ENCODE peak calls at places on chromosomes 1 and 21, in four cellular contexts. K is MM.1S, I is keratinocyte, D is endothelial cell of umbilical vein. N is an unnamed sample.

GRCh38 chr21:17802568-17802967 is 16.6 kb downstream of the C21orf91 start:
- DNase-seq in K (no peak), I (no peak), D (no peak), N (no peak)

GRCh38 chr1:30697977-30698376 is 25.4 kb downstream of the MATN1 start:
- DNase-seq in I (peak; percentile 73), K (no peak), D (no peak), N (no peak)

GRCh38 chr1:7784492-7785071 is 491 bp downstream of the PER3 start:
- DNase-seq in K (no peak), I (no peak), D (no peak), N (no peak)

GRCh38 chr1:184002071-184002470 is 35.5 kb downstream of the COLGALT2 start:
- DNase-seq in K (no peak), I (peak; percentile 17), D (peak; percentile 79), N (peak; percentile 78)

GRCh38 chr1:58922302-58923089 is 138.6 kb upstream of the JUN start:
- DNase-seq in K (peak; percentile 70), D (no peak), I (peak; percentile 96), N (peak; percentile 28)

GRCh38 chr1:932776-933602 is 9.3 kb downstream of the SAMD11 start:
- DNase-seq in I (no peak), K (no peak), D (no peak), N (peak; percentile 75)

GRCh38 chr1:162314226-162314625 is 62.4 kb downstream of the SPATA46 start:
- DNase-seq in I (no peak), K (no peak), D (no peak), N (no peak)

GRCh38 chr1:33616780-33617179 is 144.3 kb downstream of the ZSCAN20 start:
- DNase-seq in D (no peak), K (no peak), I (no peak), N (no peak)

GRCh38 chr1:61612600-61612999 is 112.3 kb downstream of the TM2D1 start:
- DNase-seq in D (no peak), I (no peak), K (no peak), N (no peak)

GRCh38 chr1:71106658-71107322 is 26.0 kb upstream of the ZRANB2 start:
- DNase-seq in I (no peak), D (peak; percentile 2), K (no peak), N (no peak)

GRCh38 chr1:56524263-56524662 is 55.1 kb downstream of the PLPP3 start:
- DNase-seq in D (no peak), K (no peak), I (no peak), N (no peak)

GRCh38 chr1:246785536-246786111 is 61.4 kb downstream of the SCCPDH start:
- DNase-seq in I (no peak), K (no peak), D (no peak), N (no peak)

GRCh38 chr1:244735854-244736561 is 83.1 kb downstream of the DESI2 start:
- DNase-seq in D (no peak), I (no peak), K (no peak), N (no peak)

GRCh38 chr1:52424238-52424637 is 19.8 kb downstream of the PRPF38A start:
- DNase-seq in K (no peak), I (no peak), D (peak; percentile 29), N (no peak)

GRCh38 chr1:240621249-240621648 is 9.3 kb upstream of the GREM2 start:
- DNase-seq in I (no peak), K (no peak), D (no peak), N (no peak)

GRCh38 chr1:212549503-212550017 is 59.0 kb upstream of the ATF3 start:
- DNase-seq in D (no peak), I (no peak), K (no peak), N (no peak)

GRCh38 chr1:71303617-71304041 is 222.8 kb upstream of the ZRANB2 start:
- DNase-seq in I (no peak), K (no peak), D (peak; percentile 65), N (no peak)

GRCh38 chr1:91564888-91565700 is 64.4 kb downstream of the CDC7 start:
- DNase-seq in I (peak; percentile 65), K (no peak), D (no peak), N (no peak)

GRCh38 chr1:118479351-118479750 is 294.3 kb upstream of the SPAG17 start:
- DNase-seq in D (no peak), I (no peak), K (no peak), N (no peak)

GRCh38 chr1:15439325-15439724 is 1.1 kb downstream of the CTRC start:
- DNase-seq in I (no peak), D (no peak), K (no peak), N (no peak)

GRCh38 chr1:167697667-167698141 is 24.1 kb upstream of the MPZL1 start:
- DNase-seq in D (no peak), I (no peak), K (no peak), N (no peak)

GRCh38 chr1:41494351-41495170 is 10.1 kb upstream of the EDN2 start:
- DNase-seq in I (no peak), K (no peak), D (no peak), N (no peak)

GRCh38 chr1:225834417-225835329 is 24.7 kb downstream of the EPHX1 start:
- DNase-seq in I (no peak), D (no peak), K (no peak), N (no peak)

GRCh38 chr1:178344513-178345077 is 152.2 kb downstream of the CLEC20A start:
- DNase-seq in D (peak; percentile 87), I (peak; percentile 50), K (peak; percentile 61), N (peak; percentile 70)

GRCh38 chr1:228835456-228835855 is 100.2 kb downstream of the RHOU start:
- DNase-seq in K (no peak), I (no peak), D (no peak), N (no peak)

GRCh38 chr1:12177999-12178441 is 11.2 kb downstream of the TNFRSF1B start:
- DNase-seq in K (no peak), I (no peak), D (peak; percentile 85), N (no peak)

GRCh38 chr1:115189814-115190541 is 100.7 kb upstream of the TSPAN2 start:
- DNase-seq in D (no peak), K (no peak), I (no peak), N (peak; percentile 100)

GRCh38 chr1:112285311-112285710 is 110.7 kb upstream of the CTTNBP2NL start:
- DNase-seq in I (no peak), K (no peak), D (no peak), N (no peak)

GRCh38 chr1:14578156-14578555 is 20.3 kb upstream of the KAZN start:
- DNase-seq in K (no peak), I (no peak), D (no peak), N (no peak)

GRCh38 chr1:41333146-41333784 is 28.0 kb upstream of the FOXO6 start:
- DNase-seq in D (peak; percentile 9), K (no peak), I (no peak), N (peak; percentile 66)

GRCh38 chr1:24927473-24927872 is 2.6 kb downstream of the RUNX3 start:
- DNase-seq in D (no peak), K (no peak), I (no peak), N (no peak)

GRCh38 chr1:27535386-27535785 is 45.4 kb upstream of the WASF2 start:
- DNase-seq in K (no peak), D (no peak), I (no peak), N (no peak)

GRCh38 chr1:42962641-42963377 is 4.1 kb upstream of the SLC2A1 start:
- DNase-seq in I (no peak), D (no peak), K (no peak), N (no peak)

GRCh38 chr1:154611150-154611865 is 3.3 kb upstream of the ADAR start:
- DNase-seq in D (no peak), K (no peak), I (no peak), N (no peak)

DNA sequence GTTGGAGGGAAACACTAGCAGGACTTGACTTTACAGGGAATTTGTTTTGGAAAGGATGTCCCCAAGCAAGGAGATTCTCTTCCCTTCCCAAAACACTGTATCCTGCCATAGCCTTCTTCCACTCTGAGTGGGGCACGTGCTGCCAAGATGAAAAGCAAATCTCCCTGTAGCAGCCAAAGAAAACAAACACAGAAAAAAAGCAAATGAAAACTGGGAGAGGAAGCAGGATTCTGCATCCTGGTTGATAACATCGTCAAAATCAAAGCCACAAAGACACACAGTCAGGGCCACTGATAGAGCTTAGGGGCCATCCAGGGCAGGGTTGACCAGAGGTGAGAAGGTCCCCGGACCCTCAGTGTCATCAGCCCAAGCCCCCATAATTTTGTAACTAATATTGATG is 16.0 kb upstream of the MTARC2 start:
- DNase-seq in K (no peak), D (peak; percentile 85), I (no peak), N (no peak)
- H3K4me2 ChIP-seq in K (peak overlapping the region; percentile 78), D (peak overlapping the region; percentile 91), I (no peak overlapping the region), N (no peak overlapping the region)

GRCh38 chr1:204478166-204478899 is 16.3 kb downstream of the PIK3C2B start:
- DNase-seq in I (no peak), K (no peak), D (peak; percentile 36), N (no peak)
- H3K27ac ChIP-seq in I (no peak overlapping the region), K (no peak overlapping the region), D (no peak overlapping the region), N (no peak overlapping the region)

GRCh38 chr1:22166439-22166838 is 23.5 kb upstream of the WNT4 start:
- DNase-seq in I (no peak), K (no peak), D (no peak), N (no peak)

GRCh38 chr1:22163137-22163536 is 20.2 kb upstream of the WNT4 start:
- DNase-seq in K (peak; percentile 36), D (no peak), I (no peak), N (peak; percentile 67)

GRCh38 chr1:22159858-22160257 is 17.0 kb upstream of the WNT4 start:
- DNase-seq in D (no peak), I (no peak), K (no peak), N (no peak)

GRCh38 chr1:22164841-22165808 is 22.2 kb upstream of the WNT4 start:
- DNase-seq in D (no peak), I (no peak), K (no peak), N (no peak)

GRCh38 chr1:22163578-22163977 is 20.7 kb upstream of the WNT4 start:
- DNase-seq in D (no peak), K (no peak), I (no peak), N (peak; percentile 48)
- H3K4me2 ChIP-seq in D (no peak overlapping the region), K (peak overlapping the region; percentile 53), I (no peak overlapping the region), N (peak overlapping the region; percentile 63)

DNA sequence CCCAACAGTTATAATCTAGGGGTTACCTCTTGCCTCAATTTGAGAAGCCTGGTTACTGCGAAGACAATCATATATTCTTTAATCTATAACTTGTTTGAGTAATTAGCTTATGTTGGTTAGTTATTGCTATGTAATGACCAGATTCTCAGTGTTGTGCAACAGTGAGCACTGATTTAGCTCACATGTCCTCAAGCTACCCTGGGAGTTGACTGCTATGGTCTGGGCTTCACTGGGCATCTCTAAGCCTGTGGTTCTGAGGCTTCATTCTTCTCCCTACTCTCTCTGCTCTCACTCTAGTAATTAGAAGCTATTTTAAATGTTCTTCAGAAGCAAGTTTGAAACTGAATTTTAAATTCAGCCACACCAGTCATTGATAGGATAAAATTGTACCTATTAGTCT is 371.8 kb downstream of the PBX1 start:
- DNase-seq in I (no peak), D (no peak), K (no peak), N (no peak)
- H3K27ac ChIP-seq in I (no peak overlapping the region), D (no peak overlapping the region), K (no peak overlapping the region), N (no peak overlapping the region)

DNA sequence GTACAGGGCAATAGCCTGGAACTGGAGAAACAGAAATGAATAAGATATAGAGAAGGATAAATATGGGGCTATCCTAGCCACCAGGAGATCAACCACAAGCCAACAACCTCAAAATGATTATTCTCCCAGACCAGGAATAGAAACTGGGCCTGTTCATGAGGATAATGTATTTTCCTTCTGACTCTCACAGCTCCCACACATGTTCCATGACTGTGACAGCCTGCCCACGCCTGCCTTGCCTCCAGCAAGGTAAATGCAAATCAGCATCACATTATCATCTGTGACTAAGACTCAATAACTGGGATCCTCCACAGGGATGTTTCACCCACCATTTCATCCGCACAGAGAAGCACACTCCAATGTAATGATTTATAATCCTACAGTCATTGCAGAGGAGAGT is 3.3 kb downstream of the ENSA start:
- DNase-seq in K (no peak), I (no peak), D (no peak), N (no peak)
- H3K4me2 ChIP-seq in K (no peak overlapping the region), I (peak overlapping the region; percentile 72), D (no peak overlapping the region), N (peak overlapping the region; percentile 65)

N was measured in PC-9.